ENCODE peak calls at places on chromosome 5, in six cellular contexts. W, R, N, Q, S and A are unnamed samples.

GRCh38 chr5:42811591-42812392 is at the start of gene SELENOP:
- ATAC-seq in S (peak; percentile 88), N (peak; percentile 84), Q (peak; percentile 40), W (peak; percentile 57), R (peak; percentile 94), A (peak; percentile 91)

GRCh38 chr5:145925803-145926202 is 10.6 kb upstream of the SH3RF2 start:
- ATAC-seq in S (no peak), N (no peak), W (no peak), R (no peak), Q (no peak), A (peak; percentile 79)

GRCh38 chr5:116561658-116562057 is 13.0 kb downstream of the SEMA6A start:
- ATAC-seq in Q (no peak), W (peak; percentile 40), S (no peak), N (no peak), R (no peak), A (no peak)

GRCh38 chr5:67200809-67201562 is 4.4 kb upstream of the CD180 start:
- ATAC-seq in S (no peak), N (no peak), W (peak; percentile 33), R (no peak), Q (no peak), A (no peak)

GRCh38 chr5:97670447-97670846 is 487.4 kb upstream of the RIOK2 start:
- ATAC-seq in W (no peak), N (no peak), Q (no peak), R (no peak), S (no peak), A (no peak)

GRCh38 chr5:191036-191948 is at the start of gene LRRC14B:
- ATAC-seq in S (no peak), N (no peak), R (no peak), W (peak; percentile 43), Q (no peak), A (peak; percentile 55)

GRCh38 chr5:124277767-124278536 is 468.5 kb downstream of the ZNF608 start:
- ATAC-seq in R (no peak), N (no peak), Q (no peak), S (no peak), W (no peak), A (no peak)

GRCh38 chr5:73565969-73566547 is 515 bp downstream of the UTP15 start:
- ATAC-seq in N (peak; percentile 10), S (peak; percentile 51), R (no peak), W (peak; percentile 49), Q (peak; percentile 24), A (no peak)

GRCh38 chr5:94932259-94932658 is 313.8 kb downstream of the SLF1 start:
- ATAC-seq in N (no peak), W (no peak), Q (no peak), S (no peak), R (no peak), A (no peak)

GRCh38 chr5:73867344-73868335 is 241.6 kb downstream of the ARHGEF28 start:
- ATAC-seq in Q (peak; percentile 45), S (no peak), R (peak; percentile 53), N (no peak), W (no peak), A (no peak)

GRCh38 chr5:142441638-142442037 is 116.8 kb upstream of the SPRY4 start:
- ATAC-seq in R (no peak), N (no peak), Q (no peak), S (peak; percentile 35), W (no peak), A (no peak)

GRCh38 chr5:156444737-156445136 is 117.8 kb downstream of the SGCD start:
- ATAC-seq in Q (no peak), R (no peak), S (no peak), W (no peak), N (no peak), A (no peak)

GRCh38 chr5:55600536-55601208 is 65.9 kb upstream of the PLPP1 start:
- ATAC-seq in R (peak; percentile 51), W (peak; percentile 43), N (no peak), Q (peak; percentile 28), S (no peak), A (no peak)

GRCh38 chr5:123875444-123876264 is 363.7 kb downstream of the CSNK1G3 start:
- ATAC-seq in R (no peak), Q (peak; percentile 74), S (no peak), W (peak; percentile 61), N (peak; percentile 99), A (no peak)

GRCh38 chr5:56434986-56435385 is 201.9 kb upstream of the ANKRD55 start:
- ATAC-seq in S (no peak), N (no peak), Q (no peak), W (no peak), R (no peak), A (no peak)

GRCh38 chr5:72013741-72014703 is 93.3 kb upstream of the MAP1B start:
- ATAC-seq in W (no peak), N (no peak), R (no peak), Q (no peak), S (no peak), A (no peak)

GRCh38 chr5:155015239-155015638 is 1.7 kb downstream of the KIF4B start:
- ATAC-seq in S (no peak), N (no peak), W (no peak), R (no peak), Q (no peak), A (no peak)

GRCh38 chr5:135662683-135663082 is 83.9 kb upstream of the CXCL14 start:
- ATAC-seq in N (peak; percentile 65), S (no peak), W (no peak), Q (peak; percentile 72), R (no peak), A (no peak)

GRCh38 chr5:96714450-96714849 is 52.3 kb downstream of the CAST start:
- ATAC-seq in R (peak; percentile 72), S (peak; percentile 35), W (no peak), N (peak; percentile 56), Q (no peak), A (peak; percentile 37)

GRCh38 chr5:95697781-95698681 is 15.2 kb upstream of the SPATA9 start:
- ATAC-seq in W (no peak), Q (peak; percentile 75), S (peak; percentile 87), N (no peak), R (no peak), A (no peak)

GRCh38 chr5:143124593-143124992 is 278.9 kb downstream of the NR3C1 start:
- ATAC-seq in R (peak; percentile 37), S (peak; percentile 68), Q (no peak), W (peak; percentile 68), N (peak; percentile 44), A (no peak)

GRCh38 chr5:14347522-14347921 is 204.4 kb downstream of the TRIO start:
- ATAC-seq in S (no peak), R (no peak), W (no peak), Q (no peak), N (no peak), A (no peak)

GRCh38 chr5:100004969-100005368 is 530.2 kb upstream of the FAM174A start:
- ATAC-seq in Q (no peak), N (no peak), S (no peak), R (no peak), W (no peak), A (no peak)

GRCh38 chr5:122316652-122317051 is 4.6 kb downstream of the SNCAIP start:
- ATAC-seq in N (no peak), S (no peak), W (no peak), Q (no peak), R (no peak), A (no peak)

GRCh38 chr5:140639093-140639821 is at the start of gene TMCO6:
- ATAC-seq in R (peak; percentile 100), S (peak; percentile 95), W (peak; percentile 97), Q (peak; percentile 96), N (peak; percentile 90), A (peak; percentile 98)

GRCh38 chr5:156051972-156052371 is 275.0 kb upstream of the SGCD start:
- ATAC-seq in S (no peak), N (no peak), Q (peak; percentile 62), W (no peak), R (no peak), A (no peak)

GRCh38 chr5:126263567-126264173 is 159.5 kb upstream of the GRAMD2B start:
- ATAC-seq in N (no peak), W (no peak), Q (no peak), R (no peak), S (no peak), A (no peak)

GRCh38 chr5:151771259-151772028 is at the start of gene G3BP1:
- ATAC-seq in R (peak; percentile 98), Q (peak; percentile 94), N (peak; percentile 94), S (peak; percentile 87), W (peak; percentile 87), A (peak; percentile 92)
- TF ChIP-seq POLR2A in R (peak; percentile 94), Q (peak; percentile 100), N (peak; percentile 98), S (peak; percentile 95), W (peak; percentile 18), A (peak; percentile 97)

GRCh38 chr5:104015765-104016164 is 453.2 kb upstream of the NUDT12 start:
- ATAC-seq in W (no peak), Q (no peak), R (no peak), N (no peak), S (peak; percentile 36), A (no peak)
- TF ChIP-seq EP300 in W (no peak), Q (no peak), R (no peak), N (no peak), S (peak; percentile 9), A (no peak)

GRCh38 chr5:170473642-170474041 is 30.2 kb upstream of the KCNIP1 start:
- ATAC-seq in R (no peak), Q (no peak), W (no peak), N (no peak), S (no peak), A (no peak)

GRCh38 chr5:170474489-170475266 is 29.1 kb upstream of the KCNIP1 start:
- ATAC-seq in S (no peak), W (no peak), R (no peak), N (no peak), Q (no peak), A (no peak)

GRCh38 chr5:170478306-170478705 is 25.5 kb upstream of the KCNIP1 start:
- ATAC-seq in Q (no peak), R (no peak), N (no peak), W (no peak), S (no peak), A (no peak)

GRCh38 chr5:170477906-170478305 is 25.9 kb upstream of the KCNIP1 start:
- ATAC-seq in S (no peak), R (no peak), Q (no peak), W (no peak), N (no peak), A (no peak)

DNA sequence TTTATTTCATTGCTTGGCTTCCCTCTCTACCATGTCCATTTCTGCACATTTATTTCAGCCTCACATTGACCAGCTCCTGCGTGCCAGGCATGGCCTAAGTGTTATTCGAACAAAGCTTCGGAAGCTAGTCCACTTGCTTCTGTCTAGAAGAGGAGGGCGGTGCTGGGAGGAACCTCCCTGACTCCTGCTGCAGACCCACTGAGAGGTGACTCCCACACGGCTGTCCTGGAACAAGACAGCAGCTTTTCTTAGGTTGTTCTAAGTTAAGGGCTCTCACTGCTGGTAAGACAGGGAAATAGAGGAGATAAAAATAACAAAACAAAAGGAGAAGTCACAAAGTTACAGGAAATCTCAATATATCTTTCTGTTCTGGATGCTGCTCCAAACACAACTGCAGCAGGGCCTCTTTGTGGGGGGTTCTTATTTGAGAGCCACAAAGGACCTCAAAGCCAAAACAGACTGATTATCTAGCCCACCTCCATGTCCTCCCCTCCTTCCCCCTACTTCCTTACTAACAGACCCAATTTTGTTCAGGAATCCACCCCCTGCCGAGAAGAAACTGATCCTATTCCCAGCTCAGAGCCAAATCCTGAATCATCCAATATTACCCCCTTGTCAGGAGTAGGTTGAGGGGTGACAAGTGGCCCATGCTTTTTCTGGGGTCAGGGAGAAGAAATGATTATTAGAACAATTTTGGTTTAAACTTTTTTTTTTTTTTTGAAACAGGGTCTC is 28.4 kb upstream of the KCNIP1 start:
- ATAC-seq in R (no peak), W (no peak), N (no peak), Q (no peak), S (no peak), A (no peak)
- H3K27ac ChIP-seq in R (no peak overlapping the region), W (no peak overlapping the region), N (no peak overlapping the region), Q (no peak overlapping the region), S (no peak overlapping the region), A (no peak overlapping the region)

GRCh38 chr5:132829742-132830435 is 558 bp downstream of the SHROOM1 start:
- ATAC-seq in N (peak; percentile 87), W (peak; percentile 90), R (peak; percentile 83), Q (peak; percentile 94), S (peak; percentile 89), A (peak; percentile 90)
- TF ChIP-seq POLR2A in N (peak; percentile 47), W (peak; percentile 67), R (no peak), Q (peak; percentile 37), S (no peak), A (no peak)